ENCODE peak calls at places on chromosomes 1 and 21, in six cellular contexts. One of them, this sample, is unnamed.

GRCh38 chr1:98932184-98932583 is 72.5 kb downstream of the PLPPR5 start:
- DNase-seq in breast epithelium: no peak
- DNase-seq in K562: no peak
- DNase-seq in prostate gland: no peak
- DNase-seq in Panc1: no peak
- DNase-seq in stomach: no peak
- DNase-seq in this sample: no peak

GRCh38 chr1:145906954-145907755 is 2.7 kb downstream of the ITGA10 start:
- DNase-seq in breast epithelium: no peak
- DNase-seq in K562: no peak
- DNase-seq in prostate gland: no peak
- DNase-seq in Panc1: no peak
- DNase-seq in stomach: no peak
- DNase-seq in this sample: no peak

GRCh38 chr1:53641481-53642214 is 97.3 kb downstream of the GLIS1 start:
- DNase-seq in breast epithelium: no peak
- DNase-seq in K562: no peak
- DNase-seq in prostate gland: no peak
- DNase-seq in Panc1: no peak
- DNase-seq in stomach: no peak
- DNase-seq in this sample: peak; percentile 36

GRCh38 chr1:206128192-206128591 is 11.0 kb upstream of the AVPR1B start:
- DNase-seq in breast epithelium: no peak
- DNase-seq in K562: no peak
- DNase-seq in prostate gland: no peak
- DNase-seq in Panc1: no peak
- DNase-seq in stomach: no peak
- DNase-seq in this sample: no peak

GRCh38 chr1:171898956-171899355 is 57.7 kb downstream of the DNM3 start:
- DNase-seq in breast epithelium: peak; percentile 19
- DNase-seq in K562: no peak
- DNase-seq in prostate gland: peak; percentile 23
- DNase-seq in Panc1: no peak
- DNase-seq in stomach: no peak
- DNase-seq in this sample: peak; percentile 64

GRCh38 chr1:168287237-168287664 is 6.6 kb downstream of the TBX19 start:
- DNase-seq in breast epithelium: no peak
- DNase-seq in K562: peak; percentile 84
- DNase-seq in prostate gland: no peak
- DNase-seq in Panc1: no peak
- DNase-seq in stomach: no peak
- DNase-seq in this sample: no peak

GRCh38 chr1:212630159-212630900 is 21.8 kb downstream of the ATF3 start:
- DNase-seq in breast epithelium: peak; percentile 22
- DNase-seq in K562: peak; percentile 78
- DNase-seq in prostate gland: peak; percentile 13
- DNase-seq in Panc1: no peak
- DNase-seq in stomach: peak; percentile 68
- DNase-seq in this sample: peak; percentile 82

GRCh38 chr1:76330993-76331603 is 256.6 kb downstream of the ST6GALNAC3 start:
- DNase-seq in breast epithelium: no peak
- DNase-seq in K562: peak; percentile 43
- DNase-seq in prostate gland: peak; percentile 17
- DNase-seq in Panc1: peak; percentile 32
- DNase-seq in stomach: no peak
- DNase-seq in this sample: no peak

DNA sequence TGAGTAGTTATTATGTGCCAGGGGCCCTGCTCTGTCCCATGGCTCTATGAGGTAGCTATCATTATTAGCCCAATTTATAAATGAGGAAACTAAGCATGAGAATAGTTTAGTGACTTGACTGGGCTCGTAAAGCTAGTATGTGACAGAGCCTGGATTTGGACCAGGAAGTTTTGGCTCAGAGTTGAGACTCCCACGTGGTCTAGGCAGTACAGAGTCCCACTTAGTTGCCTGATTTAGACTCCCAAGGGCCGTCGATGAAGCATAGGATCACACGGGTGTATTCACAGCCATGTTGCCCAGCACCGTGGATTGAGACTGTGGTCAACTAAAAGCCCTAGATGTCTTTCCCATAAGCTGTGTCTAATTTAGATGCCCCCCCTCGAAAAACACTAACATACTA is 81.7 kb downstream of the DDX20 start:
- DNase-seq in breast epithelium: no peak
- DNase-seq in K562: no peak
- DNase-seq in prostate gland: no peak
- DNase-seq in Panc1: no peak
- DNase-seq in stomach: no peak
- DNase-seq in this sample: no peak
- H3K9me3 ChIP-seq in breast epithelium: no peaks in the 10 kb centered on the region
- H3K9me3 ChIP-seq in K562: no peaks in the 10 kb centered on the region
- H3K9me3 ChIP-seq in prostate gland: no peaks in the 10 kb centered on the region
- H3K9me3 ChIP-seq in Panc1: no peaks in the 10 kb centered on the region
- H3K9me3 ChIP-seq in stomach: no peaks in the 10 kb centered on the region
- H3K9me3 ChIP-seq in this sample: no peaks in the 10 kb centered on the region

GRCh38 chr1:160576866-160577265 is 2.4 kb downstream of the CD84 start:
- DNase-seq in breast epithelium: no peak
- DNase-seq in K562: no peak
- DNase-seq in prostate gland: no peak
- DNase-seq in Panc1: no peak
- DNase-seq in stomach: no peak
- DNase-seq in this sample: no peak

GRCh38 chr1:160578694-160579191 is 553 bp downstream of the CD84 start:
- DNase-seq in breast epithelium: no peak
- DNase-seq in K562: peak; percentile 25
- DNase-seq in prostate gland: no peak
- DNase-seq in Panc1: no peak
- DNase-seq in stomach: no peak
- DNase-seq in this sample: no peak

GRCh38 chr1:160579216-160579701 is at the start of gene CD84:
- DNase-seq in breast epithelium: no peak
- DNase-seq in K562: peak; percentile 33
- DNase-seq in prostate gland: no peak
- DNase-seq in Panc1: no peak
- DNase-seq in stomach: no peak
- DNase-seq in this sample: no peak

GRCh38 chr1:160577661-160578060 is 1.6 kb downstream of the CD84 start:
- DNase-seq in breast epithelium: no peak
- DNase-seq in K562: no peak
- DNase-seq in prostate gland: no peak
- DNase-seq in Panc1: no peak
- DNase-seq in stomach: no peak
- DNase-seq in this sample: no peak

GRCh38 chr1:160578175-160578693 is 1.1 kb downstream of the CD84 start:
- DNase-seq in breast epithelium: no peak
- DNase-seq in K562: peak; percentile 35
- DNase-seq in prostate gland: no peak
- DNase-seq in Panc1: no peak
- DNase-seq in stomach: no peak
- DNase-seq in this sample: no peak
- H3K4me3 ChIP-seq in breast epithelium: peak overlapping the region; percentile 8
- H3K4me3 ChIP-seq in K562: no peak overlapping the region
- H3K4me3 ChIP-seq in prostate gland: no peak overlapping the region
- H3K4me3 ChIP-seq in Panc1: no peak overlapping the region
- H3K4me3 ChIP-seq in stomach: peak overlapping the region; percentile 14
- H3K4me3 ChIP-seq in this sample: peak overlapping the region; percentile 15

GRCh38 chr21:36097427-36098230 is 27.8 kb downstream of the CBR1 start:
- DNase-seq in breast epithelium: no peak
- DNase-seq in K562: peak; percentile 67
- DNase-seq in prostate gland: no peak
- DNase-seq in Panc1: no peak
- DNase-seq in stomach: no peak
- DNase-seq in this sample: no peak
- TF ChIP-seq POLR2AphosphoS5 in breast epithelium: no peak
- TF ChIP-seq POLR2AphosphoS5 in K562: peak; percentile 44
- TF ChIP-seq POLR2AphosphoS5 in prostate gland: no peak
- TF ChIP-seq POLR2AphosphoS5 in Panc1: no peak
- TF ChIP-seq POLR2AphosphoS5 in stomach: no peak
- TF ChIP-seq POLR2AphosphoS5 in this sample: no peak

DNA sequence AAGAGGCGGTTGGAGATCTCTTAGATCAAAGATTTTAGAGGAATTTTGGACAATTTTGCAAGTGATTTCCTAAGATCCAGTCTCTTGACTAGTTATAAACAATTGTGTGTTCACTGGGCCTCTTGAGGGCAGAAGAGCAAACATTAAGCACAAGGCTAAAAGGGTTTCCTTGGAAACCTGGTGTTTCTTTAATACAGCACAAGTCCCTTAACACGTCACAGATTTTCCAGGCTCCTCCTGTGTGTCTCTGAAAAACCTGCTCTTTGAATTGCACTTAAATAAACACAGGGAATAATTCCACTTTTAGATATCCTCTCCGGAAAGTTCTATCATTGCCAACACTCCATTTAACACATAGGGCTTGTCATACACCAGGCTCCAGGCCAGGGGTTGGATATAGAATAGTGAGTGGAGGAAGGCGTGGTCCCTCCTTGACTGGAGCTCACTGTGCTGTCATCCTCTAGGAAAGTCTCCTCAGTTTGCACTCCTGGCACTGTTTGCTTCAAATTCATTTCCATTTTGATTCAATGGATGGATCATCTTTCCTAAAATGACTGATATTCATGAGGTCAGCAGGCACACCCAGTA is 442.5 kb downstream of the DSCAM start:
- DNase-seq in breast epithelium: no peak
- DNase-seq in K562: no peak
- DNase-seq in prostate gland: no peak
- DNase-seq in Panc1: no peak
- DNase-seq in stomach: no peak
- DNase-seq in this sample: no peak
- H3K9me3 ChIP-seq in breast epithelium: no peaks in the 10 kb centered on the region
- H3K9me3 ChIP-seq in K562: no peaks in the 10 kb centered on the region
- H3K9me3 ChIP-seq in prostate gland: no peaks in the 10 kb centered on the region
- H3K9me3 ChIP-seq in Panc1: no peaks in the 10 kb centered on the region
- H3K9me3 ChIP-seq in stomach: peaks cover 6% of the 10 kb centered on the region
- H3K9me3 ChIP-seq in this sample: no peaks in the 10 kb centered on the region

GRCh38 chr1:204095248-204095640 is 22.3 kb downstream of the SOX13 start:
- DNase-seq in breast epithelium: no peak
- DNase-seq in K562: no peak
- DNase-seq in prostate gland: no peak
- DNase-seq in Panc1: no peak
- DNase-seq in stomach: no peak
- DNase-seq in this sample: no peak

GRCh38 chr1:204092632-204093420 is 19.9 kb downstream of the SOX13 start:
- DNase-seq in breast epithelium: no peak
- DNase-seq in K562: no peak
- DNase-seq in prostate gland: no peak
- DNase-seq in Panc1: no peak
- DNase-seq in stomach: no peak
- DNase-seq in this sample: no peak

GRCh38 chr1:204093421-204093717 is 20.5 kb downstream of the SOX13 start:
- DNase-seq in breast epithelium: no peak
- DNase-seq in K562: no peak
- DNase-seq in prostate gland: no peak
- DNase-seq in Panc1: no peak
- DNase-seq in stomach: peak; percentile 46
- DNase-seq in this sample: no peak

GRCh38 chr1:204094262-204095247 is 21.6 kb downstream of the SOX13 start:
- DNase-seq in breast epithelium: no peak
- DNase-seq in K562: no peak
- DNase-seq in prostate gland: no peak
- DNase-seq in Panc1: no peak
- DNase-seq in stomach: no peak
- DNase-seq in this sample: no peak

GRCh38 chr1:204093756-204094155 is 20.8 kb downstream of the SOX13 start:
- DNase-seq in breast epithelium: no peak
- DNase-seq in K562: no peak
- DNase-seq in prostate gland: no peak
- DNase-seq in Panc1: no peak
- DNase-seq in stomach: no peak
- DNase-seq in this sample: no peak
- H3K4me3 ChIP-seq in breast epithelium: no peak overlapping the region
- H3K4me3 ChIP-seq in K562: no peak overlapping the region
- H3K4me3 ChIP-seq in prostate gland: no peak overlapping the region
- H3K4me3 ChIP-seq in Panc1: no peak overlapping the region
- H3K4me3 ChIP-seq in stomach: no peak overlapping the region
- H3K4me3 ChIP-seq in this sample: no peak overlapping the region

DNA sequence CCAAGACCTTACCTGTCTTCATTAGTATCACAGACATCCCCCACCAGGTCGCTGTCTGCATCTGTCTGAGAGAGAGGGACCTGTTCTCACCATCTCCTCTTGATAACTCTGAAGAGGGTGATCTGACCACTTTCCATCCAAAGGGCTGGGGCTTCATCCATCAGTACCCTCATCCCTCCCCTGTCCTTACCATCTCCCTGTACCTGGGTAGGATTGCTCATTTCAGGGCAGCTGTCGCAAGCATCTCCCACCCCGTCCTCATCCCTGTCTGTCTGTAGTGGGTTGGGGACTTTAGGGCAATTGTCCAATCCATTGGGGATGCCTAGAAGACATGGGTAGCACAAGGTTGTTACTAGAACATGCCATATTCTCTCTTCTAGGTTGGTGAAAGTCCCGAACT is 7.9 kb downstream of the THBS3 start:
- DNase-seq in breast epithelium: no peak
- DNase-seq in K562: no peak
- DNase-seq in prostate gland: no peak
- DNase-seq in Panc1: no peak
- DNase-seq in stomach: no peak
- DNase-seq in this sample: no peak
- TF ChIP-seq POLR2AphosphoS5 in breast epithelium: no peak
- TF ChIP-seq POLR2AphosphoS5 in K562: no peak
- TF ChIP-seq POLR2AphosphoS5 in prostate gland: no peak
- TF ChIP-seq POLR2AphosphoS5 in Panc1: no peak
- TF ChIP-seq POLR2AphosphoS5 in stomach: no peak
- TF ChIP-seq POLR2AphosphoS5 in this sample: no peak

GRCh38 chr21:23876925-23877558 is 1730.2 kb downstream of the MRPL39 start:
- DNase-seq in breast epithelium: no peak
- DNase-seq in K562: peak; percentile 45
- DNase-seq in prostate gland: no peak
- DNase-seq in Panc1: no peak
- DNase-seq in stomach: no peak
- DNase-seq in this sample: no peak

DNA sequence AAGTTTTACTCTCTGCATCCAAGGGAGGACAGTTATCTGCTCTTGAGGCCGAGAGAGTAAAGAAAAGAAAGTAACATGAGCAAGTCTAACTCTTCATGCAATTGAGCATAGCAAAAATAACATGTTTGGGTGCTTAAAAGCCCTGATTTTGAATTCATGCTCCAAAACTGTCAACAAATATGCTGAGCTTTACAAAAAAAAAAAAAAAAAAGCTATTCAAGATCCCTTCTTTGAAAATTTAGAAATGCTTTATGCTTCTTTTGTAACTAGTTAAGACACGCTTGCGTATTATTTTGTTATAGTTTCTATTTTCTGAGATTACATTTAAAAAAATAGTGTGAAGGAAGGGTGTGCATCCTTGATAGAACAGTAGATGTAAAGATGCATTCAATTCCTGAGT is 1733.0 kb downstream of the MRPL39 start:
- DNase-seq in breast epithelium: no peak
- DNase-seq in K562: no peak
- DNase-seq in prostate gland: no peak
- DNase-seq in Panc1: no peak
- DNase-seq in stomach: no peak
- DNase-seq in this sample: no peak
- H3K9me3 ChIP-seq in breast epithelium: no peaks in the 10 kb centered on the region
- H3K9me3 ChIP-seq in K562: no peaks in the 10 kb centered on the region
- H3K9me3 ChIP-seq in prostate gland: no peaks in the 10 kb centered on the region
- H3K9me3 ChIP-seq in Panc1: no peaks in the 10 kb centered on the region
- H3K9me3 ChIP-seq in stomach: no peaks in the 10 kb centered on the region
- H3K9me3 ChIP-seq in this sample: no peaks in the 10 kb centered on the region

This sample was measured in sigmoid colon.